ENCODE peak calls at places on chromosomes 11 and 22, in nine cellular contexts. One of them, this sample, is unnamed.
A peak's percentile ranks its signal among the peaks of the same experiment; 100 is the strongest.

GRCh38 chr22:38133331-38133730 is 22.8 kb upstream of the BAIAP2L2 start:
- DNase-seq in progenitor cell of endocrine pancreas: no peak
- DNase-seq in fibroblast of the conjunctiva: no peak
- DNase-seq in HTR-8/SVneo: no peak
- DNase-seq in stimulated activated CD4-positive, alpha-beta T cell treated with anti-CD3 and anti-CD28 coated beads, Interleukin-15, amount 100 ng/mL, for 48 hours: no peak
- DNase-seq in NCI-H345: no peak
- DNase-seq in activated CD8-positive, alpha-beta memory T cell treated with anti-CD3 and anti-CD28 coated beads, Interleukin-2, amount 50 U/mL, for 4 hours: no peak
- DNase-seq in astrocyte of the cerebellum: no peak
- DNase-seq in adrenal gland: no peak
- DNase-seq in this sample: no peak

GRCh38 chr22:19066531-19067271 is 55.5 kb downstream of the DGCR2 start:
- DNase-seq in progenitor cell of endocrine pancreas: no peak
- DNase-seq in fibroblast of the conjunctiva: peak; percentile 20
- DNase-seq in HTR-8/SVneo: peak; percentile 25
- DNase-seq in stimulated activated CD4-positive, alpha-beta T cell treated with anti-CD3 and anti-CD28 coated beads, Interleukin-15, amount 100 ng/mL, for 48 hours: no peak
- DNase-seq in NCI-H345: no peak
- DNase-seq in activated CD8-positive, alpha-beta memory T cell treated with anti-CD3 and anti-CD28 coated beads, Interleukin-2, amount 50 U/mL, for 4 hours: no peak
- DNase-seq in astrocyte of the cerebellum: peak; percentile 38
- DNase-seq in adrenal gland: peak; percentile 59
- DNase-seq in this sample: no peak

GRCh38 chr11:31812392-31813241 is 1.5 kb upstream of the PAX6 start:
- DNase-seq in progenitor cell of endocrine pancreas: no peak
- DNase-seq in fibroblast of the conjunctiva: no peak
- DNase-seq in HTR-8/SVneo: no peak
- DNase-seq in stimulated activated CD4-positive, alpha-beta T cell treated with anti-CD3 and anti-CD28 coated beads, Interleukin-15, amount 100 ng/mL, for 48 hours: no peak
- DNase-seq in NCI-H345: peak; percentile 25
- DNase-seq in activated CD8-positive, alpha-beta memory T cell treated with anti-CD3 and anti-CD28 coated beads, Interleukin-2, amount 50 U/mL, for 4 hours: no peak
- DNase-seq in astrocyte of the cerebellum: no peak
- DNase-seq in adrenal gland: no peak
- DNase-seq in this sample: peak; percentile 84

GRCh38 chr11:111635706-111636045 is 33.4 kb downstream of the SIK2 start:
- DNase-seq in progenitor cell of endocrine pancreas: no peak
- DNase-seq in fibroblast of the conjunctiva: peak; percentile 76
- DNase-seq in HTR-8/SVneo: no peak
- DNase-seq in stimulated activated CD4-positive, alpha-beta T cell treated with anti-CD3 and anti-CD28 coated beads, Interleukin-15, amount 100 ng/mL, for 48 hours: no peak
- DNase-seq in NCI-H345: peak; percentile 54
- DNase-seq in activated CD8-positive, alpha-beta memory T cell treated with anti-CD3 and anti-CD28 coated beads, Interleukin-2, amount 50 U/mL, for 4 hours: no peak
- DNase-seq in astrocyte of the cerebellum: peak; percentile 77
- DNase-seq in adrenal gland: peak; percentile 42
- DNase-seq in this sample: no peak

GRCh38 chr11:106998126-106998525 is 20.1 kb downstream of the GUCY1A2 start:
- DNase-seq in progenitor cell of endocrine pancreas: no peak
- DNase-seq in fibroblast of the conjunctiva: peak; percentile 86
- DNase-seq in HTR-8/SVneo: no peak
- DNase-seq in stimulated activated CD4-positive, alpha-beta T cell treated with anti-CD3 and anti-CD28 coated beads, Interleukin-15, amount 100 ng/mL, for 48 hours: no peak
- DNase-seq in NCI-H345: no peak
- DNase-seq in activated CD8-positive, alpha-beta memory T cell treated with anti-CD3 and anti-CD28 coated beads, Interleukin-2, amount 50 U/mL, for 4 hours: no peak
- DNase-seq in astrocyte of the cerebellum: no peak
- DNase-seq in adrenal gland: no peak
- DNase-seq in this sample: no peak

GRCh38 chr11:105265859-105266258 is 126.3 kb upstream of the CARD18 start:
- DNase-seq in progenitor cell of endocrine pancreas: no peak
- DNase-seq in fibroblast of the conjunctiva: peak; percentile 13
- DNase-seq in HTR-8/SVneo: no peak
- DNase-seq in stimulated activated CD4-positive, alpha-beta T cell treated with anti-CD3 and anti-CD28 coated beads, Interleukin-15, amount 100 ng/mL, for 48 hours: no peak
- DNase-seq in NCI-H345: no peak
- DNase-seq in activated CD8-positive, alpha-beta memory T cell treated with anti-CD3 and anti-CD28 coated beads, Interleukin-2, amount 50 U/mL, for 4 hours: no peak
- DNase-seq in astrocyte of the cerebellum: no peak
- DNase-seq in adrenal gland: no peak
- DNase-seq in this sample: no peak

GRCh38 chr22:22944268-22944985 is 56.8 kb downstream of the IGLL5 start:
- DNase-seq in progenitor cell of endocrine pancreas: peak; percentile 5
- DNase-seq in fibroblast of the conjunctiva: no peak
- DNase-seq in HTR-8/SVneo: no peak
- DNase-seq in stimulated activated CD4-positive, alpha-beta T cell treated with anti-CD3 and anti-CD28 coated beads, Interleukin-15, amount 100 ng/mL, for 48 hours: no peak
- DNase-seq in NCI-H345: no peak
- DNase-seq in activated CD8-positive, alpha-beta memory T cell treated with anti-CD3 and anti-CD28 coated beads, Interleukin-2, amount 50 U/mL, for 4 hours: no peak
- DNase-seq in astrocyte of the cerebellum: no peak
- DNase-seq in adrenal gland: peak; percentile 11
- DNase-seq in this sample: no peak

GRCh38 chr11:2991477-2992233 is 474 bp downstream of the NAP1L4 start:
- DNase-seq in progenitor cell of endocrine pancreas: no peak
- DNase-seq in fibroblast of the conjunctiva: no peak
- DNase-seq in HTR-8/SVneo: no peak
- DNase-seq in stimulated activated CD4-positive, alpha-beta T cell treated with anti-CD3 and anti-CD28 coated beads, Interleukin-15, amount 100 ng/mL, for 48 hours: no peak
- DNase-seq in NCI-H345: no peak
- DNase-seq in activated CD8-positive, alpha-beta memory T cell treated with anti-CD3 and anti-CD28 coated beads, Interleukin-2, amount 50 U/mL, for 4 hours: no peak
- DNase-seq in astrocyte of the cerebellum: no peak
- DNase-seq in adrenal gland: peak; percentile 61
- DNase-seq in this sample: peak; percentile 56

GRCh38 chr11:117950320-117950719 is 21.1 kb upstream of the TMPRSS13 start:
- DNase-seq in progenitor cell of endocrine pancreas: no peak
- DNase-seq in fibroblast of the conjunctiva: no peak
- DNase-seq in HTR-8/SVneo: no peak
- DNase-seq in stimulated activated CD4-positive, alpha-beta T cell treated with anti-CD3 and anti-CD28 coated beads, Interleukin-15, amount 100 ng/mL, for 48 hours: no peak
- DNase-seq in NCI-H345: no peak
- DNase-seq in activated CD8-positive, alpha-beta memory T cell treated with anti-CD3 and anti-CD28 coated beads, Interleukin-2, amount 50 U/mL, for 4 hours: peak; percentile 61
- DNase-seq in astrocyte of the cerebellum: no peak
- DNase-seq in adrenal gland: no peak
- DNase-seq in this sample: peak; percentile 13

GRCh38 chr11:73195191-73196007 is 22.7 kb upstream of the P2RY2 start:
- DNase-seq in progenitor cell of endocrine pancreas: no peak
- DNase-seq in fibroblast of the conjunctiva: no peak
- DNase-seq in HTR-8/SVneo: no peak
- DNase-seq in stimulated activated CD4-positive, alpha-beta T cell treated with anti-CD3 and anti-CD28 coated beads, Interleukin-15, amount 100 ng/mL, for 48 hours: no peak
- DNase-seq in NCI-H345: no peak
- DNase-seq in activated CD8-positive, alpha-beta memory T cell treated with anti-CD3 and anti-CD28 coated beads, Interleukin-2, amount 50 U/mL, for 4 hours: no peak
- DNase-seq in astrocyte of the cerebellum: no peak
- DNase-seq in adrenal gland: peak; percentile 46
- DNase-seq in this sample: no peak

GRCh38 chr22:45997077-45997774 is 20.3 kb upstream of the WNT7B start:
- DNase-seq in progenitor cell of endocrine pancreas: no peak
- DNase-seq in fibroblast of the conjunctiva: peak; percentile 93
- DNase-seq in HTR-8/SVneo: peak; percentile 87
- DNase-seq in stimulated activated CD4-positive, alpha-beta T cell treated with anti-CD3 and anti-CD28 coated beads, Interleukin-15, amount 100 ng/mL, for 48 hours: no peak
- DNase-seq in NCI-H345: peak; percentile 51
- DNase-seq in activated CD8-positive, alpha-beta memory T cell treated with anti-CD3 and anti-CD28 coated beads, Interleukin-2, amount 50 U/mL, for 4 hours: no peak
- DNase-seq in astrocyte of the cerebellum: peak; percentile 88
- DNase-seq in adrenal gland: peak; percentile 94
- DNase-seq in this sample: no peak

GRCh38 chr11:27204527-27204926 is 158.5 kb downstream of the CCDC34 start:
- DNase-seq in progenitor cell of endocrine pancreas: no peak
- DNase-seq in fibroblast of the conjunctiva: no peak
- DNase-seq in HTR-8/SVneo: no peak
- DNase-seq in stimulated activated CD4-positive, alpha-beta T cell treated with anti-CD3 and anti-CD28 coated beads, Interleukin-15, amount 100 ng/mL, for 48 hours: no peak
- DNase-seq in NCI-H345: no peak
- DNase-seq in activated CD8-positive, alpha-beta memory T cell treated with anti-CD3 and anti-CD28 coated beads, Interleukin-2, amount 50 U/mL, for 4 hours: no peak
- DNase-seq in astrocyte of the cerebellum: no peak
- DNase-seq in adrenal gland: no peak
- DNase-seq in this sample: no peak

GRCh38 chr22:49068861-49069260 is 758.8 kb downstream of the BRD1 start:
- DNase-seq in progenitor cell of endocrine pancreas: no peak
- DNase-seq in fibroblast of the conjunctiva: no peak
- DNase-seq in HTR-8/SVneo: no peak
- DNase-seq in stimulated activated CD4-positive, alpha-beta T cell treated with anti-CD3 and anti-CD28 coated beads, Interleukin-15, amount 100 ng/mL, for 48 hours: no peak
- DNase-seq in NCI-H345: peak; percentile 69
- DNase-seq in activated CD8-positive, alpha-beta memory T cell treated with anti-CD3 and anti-CD28 coated beads, Interleukin-2, amount 50 U/mL, for 4 hours: no peak
- DNase-seq in astrocyte of the cerebellum: no peak
- DNase-seq in adrenal gland: no peak
- DNase-seq in this sample: no peak

GRCh38 chr22:36773935-36774334 is 2.0 kb downstream of the IFT27 start:
- DNase-seq in progenitor cell of endocrine pancreas: no peak
- DNase-seq in fibroblast of the conjunctiva: peak; percentile 18
- DNase-seq in HTR-8/SVneo: no peak
- DNase-seq in stimulated activated CD4-positive, alpha-beta T cell treated with anti-CD3 and anti-CD28 coated beads, Interleukin-15, amount 100 ng/mL, for 48 hours: no peak
- DNase-seq in NCI-H345: no peak
- DNase-seq in activated CD8-positive, alpha-beta memory T cell treated with anti-CD3 and anti-CD28 coated beads, Interleukin-2, amount 50 U/mL, for 4 hours: no peak
- DNase-seq in astrocyte of the cerebellum: no peak
- DNase-seq in adrenal gland: no peak
- DNase-seq in this sample: peak; percentile 36

GRCh38 chr11:96149743-96150555 is 193.0 kb downstream of the MAML2 start:
- DNase-seq in progenitor cell of endocrine pancreas: no peak
- DNase-seq in fibroblast of the conjunctiva: no peak
- DNase-seq in HTR-8/SVneo: peak; percentile 69
- DNase-seq in stimulated activated CD4-positive, alpha-beta T cell treated with anti-CD3 and anti-CD28 coated beads, Interleukin-15, amount 100 ng/mL, for 48 hours: no peak
- DNase-seq in NCI-H345: no peak
- DNase-seq in activated CD8-positive, alpha-beta memory T cell treated with anti-CD3 and anti-CD28 coated beads, Interleukin-2, amount 50 U/mL, for 4 hours: no peak
- DNase-seq in astrocyte of the cerebellum: no peak
- DNase-seq in adrenal gland: no peak
- DNase-seq in this sample: no peak

GRCh38 chr11:18394928-18395734 is 768 bp downstream of the LDHA start:
- DNase-seq in progenitor cell of endocrine pancreas: no peak
- DNase-seq in fibroblast of the conjunctiva: no peak
- DNase-seq in HTR-8/SVneo: no peak
- DNase-seq in stimulated activated CD4-positive, alpha-beta T cell treated with anti-CD3 and anti-CD28 coated beads, Interleukin-15, amount 100 ng/mL, for 48 hours: no peak
- DNase-seq in NCI-H345: peak; percentile 56
- DNase-seq in activated CD8-positive, alpha-beta memory T cell treated with anti-CD3 and anti-CD28 coated beads, Interleukin-2, amount 50 U/mL, for 4 hours: peak; percentile 24
- DNase-seq in astrocyte of the cerebellum: no peak
- DNase-seq in adrenal gland: no peak
- DNase-seq in this sample: peak; percentile 76

GRCh38 chr11:58513747-58514367 is 6.0 kb upstream of the OR5B21 start:
- DNase-seq in progenitor cell of endocrine pancreas: peak; percentile 32
- DNase-seq in fibroblast of the conjunctiva: peak; percentile 49
- DNase-seq in HTR-8/SVneo: peak; percentile 52
- DNase-seq in stimulated activated CD4-positive, alpha-beta T cell treated with anti-CD3 and anti-CD28 coated beads, Interleukin-15, amount 100 ng/mL, for 48 hours: no peak
- DNase-seq in NCI-H345: peak; percentile 30
- DNase-seq in activated CD8-positive, alpha-beta memory T cell treated with anti-CD3 and anti-CD28 coated beads, Interleukin-2, amount 50 U/mL, for 4 hours: no peak
- DNase-seq in astrocyte of the cerebellum: peak; percentile 38
- DNase-seq in adrenal gland: peak; percentile 30
- DNase-seq in this sample: peak; percentile 76

GRCh38 chr11:124763156-124763947 is 1.3 kb upstream of the ESAM start:
- DNase-seq in progenitor cell of endocrine pancreas: peak; percentile 86
- DNase-seq in fibroblast of the conjunctiva: peak; percentile 37
- DNase-seq in HTR-8/SVneo: peak; percentile 54
- DNase-seq in stimulated activated CD4-positive, alpha-beta T cell treated with anti-CD3 and anti-CD28 coated beads, Interleukin-15, amount 100 ng/mL, for 48 hours: peak; percentile 57
- DNase-seq in NCI-H345: peak; percentile 63
- DNase-seq in activated CD8-positive, alpha-beta memory T cell treated with anti-CD3 and anti-CD28 coated beads, Interleukin-2, amount 50 U/mL, for 4 hours: peak; percentile 88
- DNase-seq in astrocyte of the cerebellum: peak; percentile 67
- DNase-seq in adrenal gland: peak; percentile 88
- DNase-seq in this sample: peak; percentile 84

GRCh38 chr11:1756791-1757771 is 6.6 kb downstream of the CTSD start:
- DNase-seq in progenitor cell of endocrine pancreas: no peak
- DNase-seq in fibroblast of the conjunctiva: no peak
- DNase-seq in HTR-8/SVneo: no peak
- DNase-seq in stimulated activated CD4-positive, alpha-beta T cell treated with anti-CD3 and anti-CD28 coated beads, Interleukin-15, amount 100 ng/mL, for 48 hours: no peak
- DNase-seq in NCI-H345: no peak
- DNase-seq in activated CD8-positive, alpha-beta memory T cell treated with anti-CD3 and anti-CD28 coated beads, Interleukin-2, amount 50 U/mL, for 4 hours: no peak
- DNase-seq in astrocyte of the cerebellum: no peak
- DNase-seq in adrenal gland: peak; percentile 53
- DNase-seq in this sample: no peak

GRCh38 chr11:12290477-12290922 is 86.9 kb upstream of the PARVA start:
- DNase-seq in progenitor cell of endocrine pancreas: no peak
- DNase-seq in fibroblast of the conjunctiva: no peak
- DNase-seq in HTR-8/SVneo: no peak
- DNase-seq in stimulated activated CD4-positive, alpha-beta T cell treated with anti-CD3 and anti-CD28 coated beads, Interleukin-15, amount 100 ng/mL, for 48 hours: no peak
- DNase-seq in NCI-H345: no peak
- DNase-seq in activated CD8-positive, alpha-beta memory T cell treated with anti-CD3 and anti-CD28 coated beads, Interleukin-2, amount 50 U/mL, for 4 hours: no peak
- DNase-seq in astrocyte of the cerebellum: no peak
- DNase-seq in adrenal gland: no peak
- DNase-seq in this sample: no peak

GRCh38 chr22:45934659-45935341 is 42.2 kb downstream of the WNT7B start:
- DNase-seq in progenitor cell of endocrine pancreas: no peak
- DNase-seq in fibroblast of the conjunctiva: no peak
- DNase-seq in HTR-8/SVneo: peak; percentile 70
- DNase-seq in stimulated activated CD4-positive, alpha-beta T cell treated with anti-CD3 and anti-CD28 coated beads, Interleukin-15, amount 100 ng/mL, for 48 hours: no peak
- DNase-seq in NCI-H345: peak; percentile 19
- DNase-seq in activated CD8-positive, alpha-beta memory T cell treated with anti-CD3 and anti-CD28 coated beads, Interleukin-2, amount 50 U/mL, for 4 hours: no peak
- DNase-seq in astrocyte of the cerebellum: peak; percentile 75
- DNase-seq in adrenal gland: peak; percentile 33
- DNase-seq in this sample: no peak

GRCh38 chr11:3808846-3809623 is 675 bp downstream of the PGAP2 start:
- DNase-seq in progenitor cell of endocrine pancreas: no peak
- DNase-seq in fibroblast of the conjunctiva: peak; percentile 37
- DNase-seq in HTR-8/SVneo: peak; percentile 71
- DNase-seq in stimulated activated CD4-positive, alpha-beta T cell treated with anti-CD3 and anti-CD28 coated beads, Interleukin-15, amount 100 ng/mL, for 48 hours: no peak
- DNase-seq in NCI-H345: peak; percentile 30
- DNase-seq in activated CD8-positive, alpha-beta memory T cell treated with anti-CD3 and anti-CD28 coated beads, Interleukin-2, amount 50 U/mL, for 4 hours: no peak
- DNase-seq in astrocyte of the cerebellum: peak; percentile 36
- DNase-seq in adrenal gland: peak; percentile 47
- DNase-seq in this sample: peak; percentile 66

GRCh38 chr11:2402890-2403645 is 2.5 kb downstream of the TSSC4 start:
- DNase-seq in progenitor cell of endocrine pancreas: no peak
- DNase-seq in fibroblast of the conjunctiva: no peak
- DNase-seq in HTR-8/SVneo: no peak
- DNase-seq in stimulated activated CD4-positive, alpha-beta T cell treated with anti-CD3 and anti-CD28 coated beads, Interleukin-15, amount 100 ng/mL, for 48 hours: no peak
- DNase-seq in NCI-H345: no peak
- DNase-seq in activated CD8-positive, alpha-beta memory T cell treated with anti-CD3 and anti-CD28 coated beads, Interleukin-2, amount 50 U/mL, for 4 hours: no peak
- DNase-seq in astrocyte of the cerebellum: no peak
- DNase-seq in adrenal gland: no peak
- DNase-seq in this sample: no peak